ENCODE peak calls at places on chromosome 21, in four cellular contexts. G, L, V and F are unnamed samples.

GRCh38 chr21:41142051-41142795 is 25.7 kb upstream of the BACE2 start:
- DNase-seq in G (no peak), L (peak; percentile 70), V (no peak), F (peak; percentile 19)

GRCh38 chr21:34921151-34921550 is 128.0 kb downstream of the RUNX1 start:
- DNase-seq in G (no peak), L (no peak), V (no peak), F (no peak)

GRCh38 chr21:46509760-46510159 is 51.1 kb downstream of the DIP2A start:
- DNase-seq in G (no peak), L (no peak), V (no peak), F (no peak)

GRCh38 chr21:37463083-37463780 is 96.7 kb downstream of the DYRK1A start:
- DNase-seq in G (peak; percentile 44), L (peak; percentile 38), V (peak; percentile 24), F (peak; percentile 23)

GRCh38 chr21:34740198-34740597 is 71.4 kb downstream of the CLIC6 start:
- DNase-seq in G (no peak), L (no peak), V (no peak), F (no peak)

GRCh38 chr21:39071623-39072214 is 111.5 kb downstream of the PSMG1 start:
- DNase-seq in G (no peak), L (no peak), V (no peak), F (no peak)

GRCh38 chr21:32412162-32412997 is at the start of gene EVA1C:
- DNase-seq in G (peak; percentile 70), L (no peak), V (no peak), F (peak; percentile 71)

GRCh38 chr21:41610042-41610839 is 102.3 kb upstream of the TMPRSS2 start:
- DNase-seq in G (no peak), L (peak; percentile 55), V (no peak), F (no peak)

GRCh38 chr21:33015091-33015490 is 10.6 kb upstream of the OLIG2 start:
- DNase-seq in G (no peak), L (no peak), V (no peak), F (no peak)

GRCh38 chr21:42149656-42150457 is 69.1 kb upstream of the ABCG1 start:
- DNase-seq in G (no peak), L (no peak), V (no peak), F (no peak)

GRCh38 chr21:32712043-32712442 is 15.8 kb downstream of the SYNJ1 start:
- DNase-seq in G (peak; percentile 10), L (no peak), V (no peak), F (no peak)

GRCh38 chr21:31732891-31733520 is 1.1 kb upstream of the SCAF4 start:
- DNase-seq in G (no peak), L (peak; percentile 6), V (no peak), F (no peak)

GRCh38 chr21:27565418-27565817 is 598.5 kb upstream of the ADAMTS5 start:
- DNase-seq in G (no peak), L (no peak), V (no peak), F (no peak)

GRCh38 chr21:31509108-31510017 is 150.1 kb upstream of the SOD1 start:
- DNase-seq in G (peak; percentile 54), L (peak; percentile 45), V (no peak), F (no peak)

GRCh38 chr21:25701529-25701928 is 33.2 kb downstream of the ATP5PF start:
- DNase-seq in G (no peak), L (no peak), V (no peak), F (no peak)

GRCh38 chr21:45525910-45526306 is 16.3 kb downstream of the SLC19A1 start:
- DNase-seq in G (no peak), L (no peak), V (no peak), F (no peak)

GRCh38 chr21:32135401-32136363 is 143.2 kb downstream of the MIS18A start:
- DNase-seq in G (no peak), L (no peak), V (no peak), F (no peak)

GRCh38 chr21:26007911-26008579 is 162.5 kb downstream of the APP start:
- DNase-seq in G (no peak), L (no peak), V (no peak), F (peak; percentile 46)